ENCODE peak calls at places on chromosomes 12 and 14, in five cellular contexts. M is ovary, Y is psoas muscle, N is A549, F is mammary epithelial cell. O is an unnamed sample.

GRCh38 chr14:55430024-55430690 is 10.3 kb downstream of the TBPL2 start:
- DNase-seq in M (no peak), Y (no peak), N (peak), F (peak), O (no peak)

GRCh38 chr12:92403210-92404175 is 257.8 kb upstream of the BTG1 start:
- DNase-seq in M (no peak), Y (no peak), N (no peak), F (no peak), O (peak)

GRCh38 chr12:88559772-88560171 is 20.5 kb downstream of the KITLG start:
- DNase-seq in M (no peak), Y (no peak), N (peak), F (peak), O (no peak)

GRCh38 chr12:112537710-112538396 is 119.1 kb downstream of the PTPN11 start:
- DNase-seq in M (no peak), Y (no peak), N (peak), F (peak), O (no peak)

GRCh38 chr12:19719650-19720049 is 280.4 kb downstream of the AEBP2 start:
- DNase-seq in M (no peak), Y (no peak), N (no peak), F (no peak), O (no peak)

GRCh38 chr12:111248221-111248620 is 120.7 kb downstream of the PHETA1 start:
- DNase-seq in M (no peak), Y (no peak), N (no peak), F (peak), O (no peak)

GRCh38 chr14:28577187-28577586 is 189.4 kb upstream of the FOXG1 start:
- DNase-seq in M (no peak), Y (no peak), N (no peak), F (no peak), O (no peak)

GRCh38 chr12:1827806-1828805 is 7.7 kb downstream of the LRTM2 start:
- DNase-seq in M (no peak), Y (peak), N (no peak), F (no peak), O (no peak)

GRCh38 chr12:6771091-6771495 is 1.2 kb upstream of the LAG3 start:
- DNase-seq in M (no peak), Y (no peak), N (no peak), F (no peak), O (no peak)

GRCh38 chr14:95611293-95611880 is 74.8 kb upstream of the TCL1B start:
- DNase-seq in M (no peak), Y (no peak), N (no peak), F (peak), O (no peak)

GRCh38 chr14:64556526-64556925 is 6.8 kb downstream of the PPP1R36 start:
- DNase-seq in M (no peak), Y (no peak), N (peak), F (peak), O (no peak)

GRCh38 chr12:98007963-98008362 is 507.4 kb upstream of the TMPO start:
- DNase-seq in M (no peak), Y (no peak), N (no peak), F (no peak), O (no peak)
- H3K27ac ChIP-seq in M (no peak), Y (no peak), N (no peak), F (no peak), O (no peak)

GRCh38 chr14:33512201-33512600 is 438.7 kb downstream of the EGLN3 start:
- DNase-seq in M (no peak), Y (no peak), N (no peak), F (peak), O (no peak)
- H3K27ac ChIP-seq in M (no peak), Y (no peak), N (no peak), F (no peak), O (no peak)

DNA sequence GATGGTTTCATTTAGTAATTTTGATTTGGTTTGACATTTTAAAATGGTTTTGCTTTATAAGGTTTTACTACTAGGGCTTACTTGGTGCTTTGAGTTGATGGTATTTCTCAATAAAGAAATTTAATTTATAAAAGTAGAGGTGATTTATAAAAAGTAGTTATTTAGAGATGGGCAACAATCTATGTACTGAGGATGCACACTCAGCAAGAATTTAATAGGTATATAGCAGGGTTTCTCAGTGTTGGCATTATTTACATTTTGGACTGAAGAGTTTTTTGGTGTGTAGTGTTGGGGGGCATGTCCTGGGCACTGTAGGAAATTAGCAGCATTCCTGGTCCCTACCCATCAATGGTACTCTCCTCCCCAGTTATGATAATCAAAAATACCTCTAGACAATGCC is 47.7 kb downstream of the PPHLN1 start:
- DNase-seq in M (no peak), Y (no peak), N (no peak), F (no peak), O (no peak)
- H3K27ac ChIP-seq in M (no peak), Y (no peak), N (no peak), F (no peak), O (no peak)

DNA sequence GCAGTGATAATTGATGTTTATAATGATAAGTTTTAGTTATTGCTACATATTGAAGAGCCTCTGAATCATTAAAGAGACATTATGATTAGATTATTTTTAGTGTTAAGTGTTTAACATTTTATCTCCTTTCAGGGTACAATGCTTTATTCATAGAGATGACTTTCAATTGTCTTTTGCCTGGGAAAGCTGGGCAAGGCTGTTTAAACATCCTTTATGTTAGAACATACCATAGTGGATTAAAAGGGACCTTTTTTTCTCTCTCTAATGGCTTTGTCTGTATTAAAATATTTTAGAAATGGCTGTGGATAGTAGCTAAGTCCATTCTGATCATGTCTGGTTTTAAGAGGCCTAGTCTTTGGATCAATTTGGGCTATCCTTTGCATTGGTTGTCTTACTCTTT is 427.5 kb upstream of the MIS18BP1 start:
- DNase-seq in M (no peak), Y (no peak), N (no peak), F (no peak), O (no peak)
- H3K27ac ChIP-seq in M (no peak), Y (no peak), N (no peak), F (peak), O (peak)

GRCh38 chr12:108806921-108807320 is 50.5 kb downstream of the SSH1 start:
- DNase-seq in M (no peak), Y (no peak), N (no peak), F (no peak), O (no peak)
- H3K27ac ChIP-seq in M (no peak), Y (peak), N (no peak), F (no peak), O (peak)

DNA sequence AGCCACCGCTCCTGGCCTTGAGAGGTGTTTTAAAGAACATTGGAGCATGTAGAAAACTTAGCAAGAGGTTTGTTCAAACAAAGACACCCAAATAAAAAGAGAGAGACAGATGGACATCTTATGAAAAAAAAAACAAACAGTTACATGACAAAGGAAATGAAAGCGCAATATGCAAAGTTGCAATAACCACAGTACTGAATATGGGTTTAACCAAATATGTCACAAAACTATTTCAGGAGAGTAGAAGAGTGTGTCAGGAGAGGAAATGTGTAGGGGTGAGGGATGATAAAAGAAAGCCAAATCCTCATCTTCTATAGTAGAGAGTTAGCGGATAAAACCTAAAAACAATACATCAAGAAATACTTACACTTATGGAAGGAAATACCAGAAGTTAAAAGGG is 98.4 kb downstream of the GTF2A1 start:
- DNase-seq in M (no peak), Y (no peak), N (no peak), F (no peak), O (no peak)
- H3K27ac ChIP-seq in M (no peak), Y (no peak), N (no peak), F (no peak), O (no peak)

DNA sequence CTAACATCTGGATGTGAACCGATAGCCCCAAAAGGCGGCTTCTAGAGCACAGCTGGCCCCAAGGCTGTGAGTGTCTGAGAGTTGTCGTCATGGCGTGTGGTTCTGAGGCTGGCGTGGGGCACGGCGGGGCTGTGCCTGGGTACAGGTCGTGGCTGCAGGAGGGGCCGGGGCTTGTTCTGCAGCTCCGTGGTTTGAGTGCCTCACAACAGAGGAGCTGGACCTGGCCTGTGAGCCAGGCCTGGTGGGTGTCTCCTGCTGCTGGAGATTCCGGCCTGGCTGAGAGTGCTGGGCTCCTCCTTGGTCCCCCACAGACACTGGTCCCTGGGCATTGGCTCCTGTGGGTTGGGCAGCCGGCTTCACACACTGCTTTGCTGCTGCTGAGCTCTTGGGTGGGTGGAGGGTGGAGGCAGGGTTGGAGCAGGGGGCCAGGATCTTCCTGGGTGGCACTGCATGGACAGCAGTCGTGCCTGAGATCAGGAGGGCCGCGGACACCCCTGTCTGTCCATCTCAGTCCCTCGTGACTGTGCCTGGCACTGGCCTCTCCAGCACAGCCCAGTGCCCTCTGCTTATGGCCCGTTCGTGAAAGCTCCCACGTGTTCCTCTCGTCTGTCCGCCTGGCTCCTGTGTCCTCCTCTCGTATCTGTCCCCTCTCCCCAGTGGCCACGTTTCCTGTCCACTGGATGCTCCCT is 31.8 kb upstream of the TEX22 start:
- DNase-seq in M (no peak), Y (peak), N (no peak), F (no peak), O (no peak)
- H3K27ac ChIP-seq in M (no peak), Y (no peak), N (no peak), F (no peak), O (no peak)

GRCh38 chr12:69495071-69495470 is 24.9 kb downstream of the FRS2 start:
- DNase-seq in M (no peak), Y (no peak), N (no peak), F (no peak), O (no peak)

GRCh38 chr12:69492739-69493138 is 22.6 kb downstream of the FRS2 start:
- DNase-seq in M (no peak), Y (no peak), N (no peak), F (no peak), O (no peak)

DNA sequence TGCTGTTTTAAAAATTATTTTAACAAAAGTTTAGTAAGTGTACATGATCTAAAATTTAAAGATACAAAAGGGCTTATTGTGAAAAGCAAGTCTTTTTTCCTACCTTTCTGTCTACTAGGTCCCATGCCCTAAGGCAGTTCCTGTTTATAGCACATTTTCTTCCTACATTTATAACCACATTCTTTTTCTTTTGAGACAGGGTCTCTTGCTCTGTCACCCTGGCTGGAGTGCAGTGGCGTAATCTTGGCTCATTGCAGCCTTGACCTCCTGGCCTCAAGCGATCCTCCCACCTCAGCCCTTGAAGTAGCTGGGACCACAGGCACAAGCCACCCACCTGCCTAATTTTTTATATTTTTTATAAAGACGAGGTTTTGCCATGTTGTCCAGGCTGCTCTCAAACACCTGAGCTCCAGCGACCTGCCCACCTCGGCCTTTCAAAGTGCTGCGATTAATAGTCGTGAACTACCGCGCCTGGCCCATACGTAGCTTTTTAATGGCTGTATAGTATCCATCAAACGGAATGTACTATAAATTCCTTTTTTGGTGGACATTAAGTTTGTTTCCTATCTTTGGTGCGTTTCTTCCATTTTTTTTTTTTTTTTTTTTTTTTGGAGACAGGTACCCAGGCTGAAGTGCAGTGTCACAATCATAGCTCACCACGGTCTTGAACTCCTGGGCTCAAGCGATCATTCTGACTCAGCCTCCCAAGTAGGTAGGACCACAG is 20.9 kb downstream of the FRS2 start:
- DNase-seq in M (no peak), Y (no peak), N (no peak), F (no peak), O (no peak)
- H3K27ac ChIP-seq in M (no peak), Y (no peak), N (no peak), F (peak), O (no peak)

GRCh38 chr12:70648191-70648590 is 11.0 kb upstream of the PTPRB start:
- DNase-seq in M (no peak), Y (no peak), N (no peak), F (no peak), O (no peak)
- H3K27ac ChIP-seq in M (no peak), Y (no peak), N (no peak), F (no peak), O (no peak)

DNA sequence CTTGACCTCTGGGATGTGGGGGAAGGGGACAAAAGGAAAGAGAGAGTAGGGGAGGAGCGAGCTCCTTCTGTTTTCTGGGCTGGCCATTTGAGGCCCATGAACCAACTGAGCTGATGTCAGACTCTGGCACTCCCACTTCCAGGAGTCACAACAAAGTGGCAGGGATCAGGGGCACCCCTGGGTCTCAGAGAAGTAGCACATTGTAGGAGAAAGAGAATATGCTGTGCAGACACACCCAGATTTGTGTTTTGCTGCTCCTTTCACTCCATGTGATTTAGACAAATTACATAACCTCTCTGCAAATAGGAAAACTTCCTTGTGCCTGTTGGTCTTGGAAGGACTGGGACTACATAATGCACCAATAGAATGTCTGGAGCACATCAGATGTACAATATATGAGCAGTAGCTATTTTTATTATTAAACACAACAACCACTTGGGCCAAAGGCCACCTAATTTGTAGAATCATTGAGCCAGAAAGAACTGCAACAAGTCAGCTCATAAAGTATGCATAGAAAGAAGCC is 265.5 kb downstream of the ZFP36L1 start:
- DNase-seq in M (no peak), Y (no peak), N (peak), F (no peak), O (peak)
- H3K27ac ChIP-seq in M (no peak), Y (no peak), N (peak), F (no peak), O (peak)